ENCODE peak calls at places on chromosome 20, in five cellular contexts. H, R, I, Q and V are unnamed samples.
A peak's percentile ranks its signal among the peaks of the same experiment; 100 is the strongest.

GRCh38 chr20:22339091-22339881 is 245.1 kb downstream of the FOXA2 start:
- DNase-seq in R (peak; percentile 84), Q (no peak), H (no peak), I (peak; percentile 17), V (peak; percentile 51)

GRCh38 chr20:49325981-49326380 is 48.1 kb upstream of the ZNFX1 start:
- DNase-seq in H (no peak), I (no peak), R (no peak), Q (no peak), V (no peak)

GRCh38 chr20:25444556-25444955 is 37.1 kb downstream of the GINS1 start:
- DNase-seq in Q (no peak), R (no peak), I (no peak), H (no peak), V (no peak)

GRCh38 chr20:46903256-46903655 is 8.6 kb downstream of the EYA2 start:
- DNase-seq in Q (no peak), R (peak; percentile 19), I (no peak), H (no peak), V (no peak)

GRCh38 chr20:56865055-56865454 is 235.9 kb downstream of the TFAP2C start:
- DNase-seq in H (no peak), Q (no peak), R (no peak), I (no peak), V (no peak)

GRCh38 chr20:5608448-5609161 is 141.6 kb upstream of the SHLD1 start:
- DNase-seq in H (no peak), R (no peak), I (no peak), Q (no peak), V (no peak)

GRCh38 chr20:8557711-8558110 is 425.6 kb downstream of the PLCB1 start:
- DNase-seq in Q (no peak), I (no peak), R (no peak), H (no peak), V (no peak)

GRCh38 chr20:47365023-47365764 is 8.7 kb upstream of the ZMYND8 start:
- DNase-seq in H (no peak), R (no peak), Q (no peak), I (no peak), V (no peak)

GRCh38 chr20:59006864-59007757 is at the start of gene CTSZ:
- DNase-seq in H (no peak), R (no peak), I (peak; percentile 59), Q (no peak), V (no peak)

GRCh38 chr20:58019850-58020625 is 208.4 kb downstream of the ANKRD60 start:
- DNase-seq in R (no peak), Q (no peak), H (no peak), I (no peak), V (no peak)

GRCh38 chr20:50015636-50015992 is 32.8 kb downstream of the SNAI1 start:
- DNase-seq in H (no peak), I (no peak), R (no peak), Q (no peak), V (no peak)

GRCh38 chr20:47392721-47393073 is 36.2 kb upstream of the ZMYND8 start:
- DNase-seq in R (no peak), Q (no peak), H (no peak), I (no peak), V (no peak)

GRCh38 chr20:56934888-56935287 is 305.8 kb downstream of the TFAP2C start:
- DNase-seq in H (no peak), R (no peak), Q (no peak), I (no peak), V (no peak)

GRCh38 chr20:24657211-24657610 is 187.8 kb downstream of the SYNDIG1 start:
- DNase-seq in R (no peak), H (no peak), I (no peak), Q (no peak), V (no peak)

GRCh38 chr20:24936526-24937407 is 12.3 kb upstream of the CST7 start:
- DNase-seq in Q (no peak), R (no peak), I (no peak), H (no peak), V (no peak)

GRCh38 chr20:53028337-53029007 is 56.3 kb downstream of the TSHZ2 start:
- DNase-seq in I (no peak), R (no peak), H (no peak), Q (no peak), V (no peak)

GRCh38 chr20:32553618-32554017 is 31.5 kb downstream of the NOL4L start:
- DNase-seq in H (no peak), I (no peak), Q (no peak), R (no peak), V (no peak)

GRCh38 chr20:51447097-51447764 is 95.3 kb downstream of the NFATC2 start:
- DNase-seq in I (no peak), H (no peak), Q (no peak), R (no peak), V (peak; percentile 51)

GRCh38 chr20:2114990-2115681 is 13.5 kb downstream of the STK35 start:
- DNase-seq in Q (no peak), H (no peak), I (no peak), R (no peak), V (no peak)

GRCh38 chr20:22248052-22248667 is 336.2 kb downstream of the FOXA2 start:
- DNase-seq in R (peak; percentile 49), H (no peak), Q (no peak), I (no peak), V (no peak)

GRCh38 chr20:41616228-41616627 is 1.9 kb downstream of the CHD6 start:
- DNase-seq in I (no peak), R (no peak), H (no peak), Q (no peak), V (no peak)

GRCh38 chr20:45993197-45993951 is 15.3 kb upstream of the MMP9 start:
- DNase-seq in H (no peak), Q (no peak), R (no peak), I (no peak), V (no peak)

GRCh38 chr20:46304361-46304760 is 3.9 kb downstream of the CDH22 start:
- DNase-seq in H (no peak), R (no peak), I (no peak), Q (no peak), V (no peak)

GRCh38 chr20:50731055-50731929 is at the start of gene PARD6B:
- DNase-seq in Q (peak; percentile 65), I (peak; percentile 99), H (peak; percentile 99), R (peak; percentile 100), V (no peak)

GRCh38 chr20:49983123-49983847 is 505 bp downstream of the SNAI1 start:
- DNase-seq in I (no peak), H (no peak), R (peak; percentile 48), Q (no peak), V (no peak)

GRCh38 chr20:23879328-23879798 is at the start of gene CST5:
- DNase-seq in H (no peak), R (no peak), I (no peak), Q (no peak), V (no peak)

GRCh38 chr20:63381781-63382431 is 20.8 kb upstream of the CHRNA4 start:
- DNase-seq in H (peak; percentile 28), R (peak; percentile 52), I (peak; percentile 33), Q (no peak), V (no peak)

GRCh38 chr20:33043731-33044181 is 9.9 kb upstream of the BPIFB3 start:
- DNase-seq in I (no peak), R (no peak), H (no peak), Q (no peak), V (no peak)

GRCh38 chr20:17928211-17928611 is 40.4 kb downstream of the SNX5 start:
- DNase-seq in Q (no peak), R (no peak), I (no peak), H (no peak), V (no peak)

GRCh38 chr20:23305098-23305497 is 45.5 kb upstream of the NXT1 start:
- DNase-seq in Q (no peak), I (no peak), H (no peak), R (no peak), V (no peak)

GRCh38 chr20:22584922-22585785 is 782 bp upstream of the FOXA2 start:
- DNase-seq in I (no peak), Q (no peak), R (no peak), H (no peak), V (no peak)

GRCh38 chr20:62482136-62482833 is 6.5 kb upstream of the GATA5 start:
- DNase-seq in R (no peak), Q (no peak), H (no peak), I (no peak), V (no peak)

GRCh38 chr20:50744143-50744792 is 12.9 kb downstream of the PARD6B start:
- DNase-seq in I (no peak), R (peak; percentile 75), Q (no peak), H (no peak), V (no peak)

GRCh38 chr20:40865095-40865494 is 163.5 kb upstream of the TOP1 start:
- DNase-seq in I (no peak), Q (no peak), H (no peak), R (no peak), V (no peak)

GRCh38 chr20:51116765-51117686 is 94.1 kb upstream of the KCNG1 start:
- DNase-seq in R (no peak), Q (no peak), I (no peak), H (no peak), V (no peak)

GRCh38 chr20:32672982-32673727 is 586 bp downstream of the C20orf203 start:
- DNase-seq in Q (no peak), H (peak; percentile 4), R (no peak), I (peak; percentile 53), V (no peak)

GRCh38 chr20:35395728-35396127 is 16.0 kb downstream of the UQCC1 start:
- DNase-seq in I (no peak), H (no peak), Q (no peak), R (no peak), V (no peak)